ENCODE peak calls at places on chromosomes 6 and 20, in six cellular contexts. D is H1, J is mesenchymal stem cell, O is IMR-90, A is trophoblast cell, W is neuronal stem cell. N is an unnamed sample. For H3K4me1, the result is how much of the 10 kb centered on the place peaks cover.

GRCh38 chr20:36439040-36439730 is 102.1 kb upstream of the MYL9 start:
- DNase-seq in A (peak), O (peak), J (peak), W (peak), D (peak), N (peak)

GRCh38 chr6:75024796-75025195 is 181.1 kb downstream of the COL12A1 start:
- DNase-seq in A (no peak), J (peak), D (no peak), O (peak), W (no peak), N (no peak)

GRCh38 chr20:7758436-7758835 is 181.8 kb downstream of the HAO1 start:
- DNase-seq in O (no peak), J (peak), A (no peak), D (no peak), W (no peak), N (no peak)

GRCh38 chr6:157825243-157825904 is 2.3 kb downstream of the SNX9 start:
- DNase-seq in W (no peak), O (peak), D (no peak), J (peak), A (no peak), N (no peak)

GRCh38 chr6:15131234-15132195 is 114.4 kb upstream of the JARID2 start:
- DNase-seq in D (no peak), A (no peak), O (peak), W (no peak), J (peak), N (no peak)

GRCh38 chr6:47116616-47117015 is 74.5 kb upstream of the ADGRF1 start:
- DNase-seq in W (no peak), A (peak), J (no peak), D (no peak), O (no peak), N (no peak)

GRCh38 chr20:6924681-6925080 is 157.2 kb downstream of the BMP2 start:
- DNase-seq in A (no peak), J (no peak), D (no peak), O (no peak), W (no peak), N (no peak)

GRCh38 chr20:36447101-36447500 is 94.2 kb upstream of the MYL9 start:
- DNase-seq in W (no peak), A (peak), J (no peak), D (peak), O (no peak), N (no peak)

GRCh38 chr20:47503685-47504084 is 2.0 kb downstream of the NCOA3 start:
- DNase-seq in W (no peak), D (no peak), A (no peak), J (no peak), O (no peak), N (no peak)

GRCh38 chr6:53347250-53347920 is 1.4 kb downstream of the ELOVL5 start:
- DNase-seq in D (no peak), W (peak), J (peak), A (no peak), O (peak), N (no peak)

GRCh38 chr6:158016571-158017383 is 35.1 kb downstream of the SYNJ2 start:
- DNase-seq in J (no peak), O (no peak), D (no peak), A (no peak), W (no peak), N (no peak)

GRCh38 chr6:12482386-12482785 is 192.2 kb downstream of the EDN1 start:
- DNase-seq in D (no peak), W (no peak), J (no peak), A (no peak), O (no peak), N (no peak)

GRCh38 chr20:20452254-20452676 is 84.4 kb downstream of the INSM1 start:
- DNase-seq in A (peak), D (peak), O (peak), J (peak), W (peak), N (peak)

GRCh38 chr6:14674458-14674857 is 556.9 kb downstream of the CD83 start:
- DNase-seq in A (no peak), W (no peak), J (no peak), D (no peak), O (no peak), N (no peak)

GRCh38 chr6:135257641-135258405 is 76.7 kb downstream of the MYB start:
- DNase-seq in O (no peak), J (no peak), W (no peak), D (no peak), A (no peak), N (no peak)

GRCh38 chr6:3849681-3850450 is 693 bp downstream of the FAM50B start:
- DNase-seq in W (no peak), J (no peak), A (no peak), O (no peak), D (peak), N (peak)

GRCh38 chr20:47691632-47692031 is 93.6 kb downstream of the SULF2 start:
- DNase-seq in A (no peak), O (peak), D (no peak), J (peak), W (peak), N (no peak)

GRCh38 chr20:46400253-46400652 is 6.2 kb downstream of the ELMO2 start:
- DNase-seq in O (peak), D (no peak), J (peak), A (no peak), W (no peak), N (no peak)

GRCh38 chr6:15505463-15505918 is 157.3 kb downstream of the DTNBP1 start:
- DNase-seq in A (no peak), D (no peak), J (no peak), O (no peak), W (no peak), N (no peak)

GRCh38 chr20:45238139-45238538 is 16.2 kb downstream of the SLPI start:
- DNase-seq in W (no peak), D (no peak), A (no peak), O (no peak), J (no peak), N (no peak)

GRCh38 chr6:20328266-20328946 is 73.3 kb upstream of the E2F3 start:
- DNase-seq in D (no peak), W (no peak), O (peak), J (no peak), A (peak), N (no peak)

GRCh38 chr6:77095936-77096627 is 367.2 kb downstream of the HTR1B start:
- DNase-seq in O (no peak), A (no peak), W (peak), D (no peak), J (no peak), N (no peak)

GRCh38 chr20:8901237-8902025 is 167.5 kb upstream of the PLCB4 start:
- DNase-seq in A (no peak), W (no peak), D (no peak), J (no peak), O (no peak), N (no peak)

DNA sequence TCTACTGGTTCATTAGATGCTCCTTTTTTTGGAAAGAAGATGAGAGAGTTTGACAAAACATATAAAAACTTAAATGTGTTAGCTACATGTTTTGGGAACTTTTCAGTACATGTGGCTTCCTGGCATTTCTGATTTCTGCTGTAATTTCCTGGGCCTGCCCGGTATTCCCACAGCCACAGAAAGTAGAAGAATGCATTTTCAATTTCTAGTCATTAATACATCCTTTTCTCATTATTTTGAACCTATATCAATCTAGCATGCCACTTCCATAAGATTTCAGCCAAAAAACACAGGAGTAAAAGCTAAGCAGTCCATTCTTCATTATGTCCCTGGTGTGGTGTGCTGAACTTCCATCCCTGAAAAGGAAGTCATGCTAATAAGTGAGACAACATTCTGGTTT is 198.3 kb downstream of the WDR27 start:
- DNase-seq in A (no peak), J (no peak), D (no peak), W (no peak), O (no peak), N (no peak)
- H2AFZ ChIP-seq in A (no peak), J (no peak), D (no peak), W (no peak), O (no peak), N (no peak)

DNA sequence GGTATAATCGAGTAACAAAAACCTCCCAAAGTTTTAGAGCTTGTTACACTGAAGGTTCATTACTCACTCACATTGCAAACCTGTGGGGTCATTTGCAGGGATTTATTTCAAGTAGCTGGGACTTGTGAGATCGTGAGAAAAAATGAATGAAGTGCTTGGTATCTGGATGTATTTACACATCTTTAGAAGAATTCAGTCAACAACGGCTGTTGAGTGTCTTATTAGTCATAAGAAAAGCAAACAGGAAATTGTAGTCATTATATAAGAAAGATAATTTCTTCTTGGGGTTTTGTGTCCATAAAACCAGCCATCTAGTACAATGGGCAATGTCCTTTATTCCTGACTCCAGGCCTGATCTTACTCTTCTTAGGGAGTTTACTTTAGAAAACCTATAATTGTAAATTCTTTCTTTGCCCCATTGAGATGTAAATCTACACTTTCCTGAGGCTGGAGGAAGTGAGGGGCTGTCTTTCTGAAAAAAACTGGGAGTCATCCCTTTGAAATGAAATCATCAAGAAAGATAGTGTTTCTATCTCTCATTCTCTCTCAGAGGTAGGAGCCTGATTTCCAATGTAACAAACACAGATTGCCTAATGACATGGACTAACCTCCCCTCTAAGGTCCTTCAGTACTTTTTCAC is 202.5 kb upstream of the ASCC3 start:
- DNase-seq in O (peak), D (no peak), J (peak), A (peak), W (no peak), N (no peak)
- H3K4me1 ChIP-seq in O (under half), D (under half), J (under half), A (under half), W (under half), N (under half)

DNA sequence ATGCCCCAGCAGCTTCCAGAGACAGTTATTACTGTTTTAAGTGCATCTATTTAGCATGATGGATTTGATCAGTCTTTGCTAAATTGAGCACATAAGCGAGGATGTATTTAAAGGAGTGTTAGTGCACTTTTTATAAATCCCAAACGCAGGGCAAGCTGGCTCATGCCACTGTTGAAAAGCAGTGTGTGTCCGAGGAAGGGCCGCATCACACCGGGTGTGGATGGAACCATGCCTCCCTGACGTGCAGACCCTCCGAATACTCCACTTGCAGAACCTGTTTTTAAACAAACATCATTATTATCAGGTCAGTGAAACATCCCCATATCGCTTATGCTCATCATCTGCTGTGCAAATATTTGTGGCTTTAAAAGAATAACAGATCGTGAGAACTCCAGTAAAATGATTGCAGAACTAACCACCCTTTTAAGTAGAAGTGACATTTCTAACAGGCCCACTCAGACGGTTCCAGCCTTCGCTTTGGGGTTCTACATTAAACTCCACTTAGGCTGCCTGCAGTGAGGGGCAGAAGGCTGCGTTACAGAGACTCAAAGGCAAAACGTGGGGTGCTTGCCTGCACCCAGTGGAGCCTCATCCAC is 190.1 kb downstream of the CDH4 start:
- DNase-seq in D (no peak), W (no peak), J (peak), O (peak), A (no peak), N (no peak)
- H2BK5ac ChIP-seq in D (peak), W (no peak), J (no peak), O (no peak), A (no peak), N (no peak)

DNA sequence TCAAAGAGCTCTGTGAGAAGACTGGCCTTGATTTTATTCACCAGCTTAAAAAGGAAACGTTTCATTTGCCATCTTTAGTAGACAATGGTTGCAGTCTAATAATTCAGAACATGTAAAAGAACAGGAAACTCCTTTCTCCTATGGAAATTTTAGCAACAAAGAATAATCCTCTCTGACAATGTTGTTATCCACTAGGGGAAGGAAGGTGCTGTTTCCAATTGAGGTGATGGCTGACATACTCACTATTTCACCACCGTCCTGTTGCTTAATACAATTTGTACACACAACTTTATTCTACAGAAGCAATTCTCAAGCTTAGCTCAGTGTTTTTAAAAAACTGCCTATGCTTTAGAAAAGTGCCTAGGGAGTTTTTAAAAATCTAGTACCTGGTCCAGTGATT is 192.7 kb downstream of the ARHGAP18 start:
- DNase-seq in A (no peak), W (no peak), J (no peak), O (no peak), D (no peak), N (no peak)
- H2AFZ ChIP-seq in A (no peak), W (peak), J (no peak), O (no peak), D (no peak), N (no peak)

GRCh38 chr6:142845143-142845571 is 99.8 kb downstream of the HIVEP2 start:
- DNase-seq in A (no peak), D (no peak), O (no peak), W (no peak), J (peak), N (no peak)

GRCh38 chr6:142845624-142846458 is 99.1 kb downstream of the HIVEP2 start:
- DNase-seq in D (peak), W (peak), A (peak), O (peak), J (peak), N (peak)

GRCh38 chr6:142848156-142848555 is 96.8 kb downstream of the HIVEP2 start:
- DNase-seq in O (no peak), J (no peak), A (no peak), D (no peak), W (no peak), N (no peak)

GRCh38 chr6:142846459-142846831 is 98.5 kb downstream of the HIVEP2 start:
- DNase-seq in D (no peak), A (peak), O (peak), W (no peak), J (peak), N (no peak)

GRCh38 chr6:142846883-142847287 is 98.1 kb downstream of the HIVEP2 start:
- DNase-seq in W (no peak), O (peak), J (peak), D (no peak), A (peak), N (no peak)
- H3K4me1 ChIP-seq in W (under half), O (under half), J (under half), D (under half), A (under half), N (under half)

GRCh38 chr6:128520436-128521301 is at the start of gene PTPRK:
- DNase-seq in J (peak), W (peak), O (peak), A (peak), D (peak), N (peak)
- H2BK5ac ChIP-seq in J (peak), W (peak), O (peak), A (peak), D (peak), N (no peak)

DNA sequence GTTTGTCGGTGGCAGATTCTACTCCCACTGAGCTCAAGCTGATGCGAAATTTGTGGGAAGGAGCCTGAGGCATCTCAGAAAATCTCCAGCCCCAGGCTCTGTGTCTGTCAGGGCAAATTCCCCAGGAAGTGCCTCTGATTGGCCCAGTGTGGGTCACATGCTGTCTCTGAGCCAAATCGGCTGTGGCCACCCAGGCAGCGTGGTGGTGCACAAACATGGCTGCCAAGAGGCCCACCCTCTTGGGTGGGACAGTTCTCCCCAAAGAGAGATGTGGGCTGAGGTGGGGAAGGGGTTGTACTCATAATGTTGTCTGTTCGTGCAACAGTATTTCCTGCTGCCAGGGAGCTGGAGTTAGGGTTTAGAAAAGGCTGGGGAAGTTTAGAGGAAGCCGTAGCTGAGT is 130.6 kb downstream of the BMP7 start:
- DNase-seq in J (no peak), W (no peak), O (no peak), A (no peak), D (no peak), N (no peak)
- H2AFZ ChIP-seq in J (no peak), W (peak), O (no peak), A (no peak), D (peak), N (no peak)

N was measured in H9.